ENCODE peak calls at places on chromosomes 6 and 20, in six cellular contexts. C is PC-9, W is ovary, T is Peyer's patch, Q is body of pancreas, H is left ventricle myocardium inferior. I is an unnamed sample.

GRCh38 chr20:37356387-37356786 is 10.4 kb downstream of the SRC start:
- DNase-seq in Q (peak; percentile 69), T (no peak), C (no peak), H (peak; percentile 65), W (no peak), I (no peak)

GRCh38 chr6:138161434-138162103 is at the start of gene ARFGEF3:
- DNase-seq in Q (peak; percentile 77), C (peak; percentile 63), W (peak; percentile 27), H (peak; percentile 34), T (no peak), I (no peak)

GRCh38 chr6:142009647-142010046 is 123.1 kb upstream of the GJE1 start:
- DNase-seq in T (no peak), Q (no peak), C (no peak), W (no peak), H (no peak), I (no peak)

GRCh38 chr20:2131366-2131765 is 29.7 kb downstream of the STK35 start:
- DNase-seq in C (peak; percentile 76), H (no peak), Q (no peak), W (no peak), T (no peak), I (peak; percentile 63)

GRCh38 chr6:52872031-52872430 is 31.4 kb upstream of the GSTA5 start:
- DNase-seq in Q (no peak), C (peak; percentile 37), T (no peak), W (no peak), H (no peak), I (no peak)

GRCh38 chr20:48217191-48217590 is 431.9 kb upstream of the SULF2 start:
- DNase-seq in T (no peak), C (no peak), W (no peak), Q (no peak), H (no peak), I (no peak)

GRCh38 chr20:36097331-36097730 is 57.2 kb upstream of the EPB41L1 start:
- DNase-seq in T (no peak), H (no peak), Q (no peak), W (no peak), C (peak; percentile 62), I (no peak)

GRCh38 chr6:90973158-90973557 is 386.3 kb upstream of the MAP3K7 start:
- DNase-seq in Q (no peak), T (no peak), H (no peak), C (no peak), W (no peak), I (no peak)

GRCh38 chr20:63059684-63060056 is 52.9 kb upstream of the BHLHE23 start:
- DNase-seq in T (no peak), W (no peak), H (peak; percentile 7), C (no peak), Q (no peak), I (no peak)

GRCh38 chr6:109121411-109121810 is 26.1 kb downstream of the CEP57L1 start:
- DNase-seq in W (no peak), H (no peak), T (no peak), Q (no peak), C (no peak), I (no peak)

GRCh38 chr6:34806738-34807453 is 15.0 kb downstream of the BLTP3A start:
- DNase-seq in C (peak; percentile 44), T (no peak), H (no peak), Q (no peak), W (no peak), I (peak; percentile 68)

GRCh38 chr6:89351632-89352328 is 742 bp downstream of the UBE2J1 start:
- DNase-seq in H (no peak), T (no peak), W (no peak), C (no peak), Q (no peak), I (peak; percentile 15)

GRCh38 chr6:89347825-89348224 is 4.7 kb downstream of the UBE2J1 start:
- DNase-seq in W (no peak), C (no peak), T (no peak), H (peak; percentile 22), Q (peak; percentile 50), I (no peak)

GRCh38 chr6:89352329-89353117 is at the start of gene UBE2J1:
- DNase-seq in H (peak; percentile 96), Q (peak; percentile 96), C (peak; percentile 80), W (peak; percentile 91), T (peak; percentile 78), I (peak; percentile 72)

GRCh38 chr6:89348372-89348771 is 4.2 kb downstream of the UBE2J1 start:
- DNase-seq in T (no peak), W (no peak), H (no peak), C (peak; percentile 46), Q (no peak), I (peak; percentile 54)

GRCh38 chr6:89350281-89351037 is 2.1 kb downstream of the UBE2J1 start:
- DNase-seq in Q (no peak), W (no peak), T (no peak), C (no peak), H (no peak), I (no peak)
- H3K27ac ChIP-seq in Q (peak overlapping the region; percentile 99), W (no peak overlapping the region), T (peak overlapping the region; percentile 99), C (peak overlapping the region; percentile 16), H (peak overlapping the region; percentile 99), I (no peak overlapping the region)

GRCh38 chr6:25777856-25778649 is 23.5 kb downstream of the SLC17A4 start:
- DNase-seq in Q (no peak), T (no peak), H (no peak), W (no peak), C (no peak), I (no peak)
- TF ChIP-seq CTCF in Q (no peak), T (no peak), H (no peak), W (no peak), C (no peak), I (no peak)

GRCh38 chr20:16475225-16475624 is 98.0 kb downstream of the KIF16B start:
- DNase-seq in Q (peak; percentile 13), W (no peak), C (peak; percentile 82), H (no peak), T (no peak), I (no peak)

GRCh38 chr20:16476032-16476431 is 97.2 kb downstream of the KIF16B start:
- DNase-seq in W (no peak), C (peak; percentile 67), T (no peak), Q (peak; percentile 13), H (no peak), I (no peak)

GRCh38 chr20:16477632-16478031 is 95.6 kb downstream of the KIF16B start:
- DNase-seq in W (no peak), C (no peak), H (no peak), Q (no peak), T (no peak), I (no peak)

GRCh38 chr20:16472045-16472872 is 101.0 kb downstream of the KIF16B start:
- DNase-seq in T (no peak), W (no peak), C (peak; percentile 84), H (no peak), Q (no peak), I (no peak)

DNA sequence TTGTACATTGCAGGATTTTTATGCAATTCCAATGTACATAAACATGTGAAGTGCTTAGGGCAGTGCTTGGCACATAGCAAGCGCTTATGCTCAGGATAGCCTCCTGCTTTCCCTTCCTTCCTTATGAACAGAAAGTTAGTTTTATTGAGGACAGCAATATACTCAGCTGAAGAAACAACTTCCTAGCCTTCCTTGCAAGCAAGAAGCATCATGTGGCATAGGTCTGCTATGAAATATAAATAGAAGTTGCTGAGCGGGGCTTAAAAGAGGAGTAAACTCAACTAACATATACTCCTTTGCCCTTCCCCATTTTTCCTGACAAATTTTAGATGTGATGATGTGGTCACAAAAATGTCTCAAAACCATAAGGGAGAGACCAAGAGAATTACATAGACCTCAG is 98.9 kb downstream of the KIF16B start:
- DNase-seq in Q (no peak), T (no peak), C (no peak), H (no peak), W (no peak), I (no peak)
- H3K4me1 ChIP-seq in Q (peaks cover 8% of the 10 kb centered on the region), T (no peaks in the 10 kb centered on the region), C (peaks cover 46% of the 10 kb centered on the region), H (peaks cover 4% of the 10 kb centered on the region), W (peaks cover 1% of the 10 kb centered on the region), I (peaks cover 6% of the 10 kb centered on the region)

GRCh38 chr20:53608071-53608455 is 14.4 kb upstream of the ZNF217 start:
- DNase-seq in W (peak; percentile 48), T (peak; percentile 15), H (no peak), Q (no peak), C (no peak), I (no peak)
- H3K27ac ChIP-seq in W (no peak overlapping the region), T (no peak overlapping the region), H (no peak overlapping the region), Q (no peak overlapping the region), C (no peak overlapping the region), I (no peak overlapping the region)

DNA sequence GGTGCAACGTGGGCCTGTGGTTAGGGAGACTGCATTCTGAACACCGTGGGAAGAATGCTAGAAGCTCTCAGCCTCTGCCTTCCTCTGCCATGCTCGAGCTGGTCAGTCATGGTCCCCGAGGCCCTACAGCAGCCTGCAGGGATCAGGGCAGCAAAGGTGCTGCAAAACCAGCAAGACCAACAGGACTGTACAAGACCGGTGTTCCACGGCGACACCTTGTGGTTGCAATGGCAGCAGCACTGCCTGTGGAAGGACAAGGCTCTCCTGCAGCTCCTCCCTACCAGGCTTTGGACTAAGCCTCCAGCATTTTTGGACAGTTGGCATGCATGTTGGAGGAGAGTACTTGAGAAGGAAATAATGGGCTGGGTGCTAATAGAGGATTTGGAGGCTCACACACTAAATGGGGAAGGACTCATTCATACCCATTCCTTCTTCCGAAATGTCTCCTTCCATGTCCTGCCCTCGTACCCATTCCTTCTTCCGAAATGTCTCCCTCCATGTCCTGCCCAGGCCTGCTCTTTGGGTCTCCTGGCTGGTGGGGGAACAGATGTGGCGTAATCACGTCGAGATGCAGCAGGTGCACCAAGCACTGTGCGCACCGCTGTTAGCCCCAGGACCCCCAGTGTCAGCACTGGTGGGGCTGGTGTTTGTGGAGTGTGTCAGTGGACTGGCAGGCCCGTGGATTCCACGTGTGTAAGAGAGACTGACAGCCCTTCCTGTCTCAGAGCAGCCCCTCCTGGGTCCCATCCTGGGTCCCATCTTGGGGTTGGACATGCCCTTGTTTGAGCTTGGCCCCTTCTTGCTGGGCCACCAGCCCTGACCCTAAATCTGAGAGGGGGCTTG is 18.6 kb upstream of the MYT1 start:
- DNase-seq in W (no peak), H (no peak), Q (no peak), C (no peak), T (no peak), I (no peak)
- TF ChIP-seq CTCF in W (no peak), H (no peak), Q (no peak), C (peak; percentile 56), T (no peak), I (peak; percentile 45)